ENCODE peak calls at places on chromosomes 6 and 20, in five cellular contexts. D is astrocyte of the spinal cord, Y is glutamatergic neuron, U is A549, A is heart right ventricle. R is an unnamed sample.

GRCh38 chr6:166659581-166659980 is 32.5 kb upstream of the RPS6KA2 start:
- DNase-seq in D (no peak), Y (no peak), U (no peak), A (no peak), R (no peak)

GRCh38 chr6:119626884-119627619 is 277.5 kb upstream of the MAN1A1 start:
- DNase-seq in D (no peak), Y (no peak), U (no peak), A (no peak), R (no peak)

GRCh38 chr6:162251257-162251656 is 476.3 kb downstream of the PRKN start:
- DNase-seq in D (no peak), Y (no peak), U (no peak), A (no peak), R (no peak)

GRCh38 chr6:17472653-17473183 is 79.3 kb downstream of the CAP2 start:
- DNase-seq in D (no peak), Y (no peak), U (no peak), A (no peak), R (no peak)

GRCh38 chr6:138162104-138162946 is 586 bp downstream of the ARFGEF3 start:
- DNase-seq in D (peak; percentile 7), Y (peak; percentile 53), U (peak; percentile 10), A (no peak), R (no peak)

GRCh38 chr6:135114355-135115145 is 59.9 kb upstream of the HBS1L start:
- DNase-seq in D (no peak), Y (no peak), U (no peak), A (no peak), R (no peak)

GRCh38 chr6:116876635-116877611 is at the start of gene RFX6:
- DNase-seq in D (no peak), Y (peak; percentile 36), U (peak; percentile 1), A (no peak), R (no peak)

GRCh38 chr6:150420428-150420827 is 51.6 kb downstream of the IYD start:
- DNase-seq in D (no peak), Y (no peak), U (no peak), A (no peak), R (no peak)

GRCh38 chr20:53716385-53716784 is 122.7 kb upstream of the ZNF217 start:
- DNase-seq in D (no peak), Y (no peak), U (no peak), A (no peak), R (no peak)

GRCh38 chr20:63882257-63883208 is 12.4 kb upstream of the DNAJC5 start:
- DNase-seq in D (no peak), Y (no peak), U (no peak), A (no peak), R (no peak)
- TF ChIP-seq CTCF in D (no peak), Y (no peak), U (no peak), A (no peak), R (no peak)

GRCh38 chr6:31837612-31838553 is 10.3 kb downstream of the HSPA1B start:
- DNase-seq in D (no peak), Y (no peak), U (no peak), A (no peak), R (no peak)

GRCh38 chr6:31836676-31837611 is 9.4 kb downstream of the HSPA1B start:
- DNase-seq in D (peak; percentile 56), Y (no peak), U (no peak), A (no peak), R (no peak)

GRCh38 chr6:31836036-31836675 is 8.6 kb downstream of the HSPA1B start:
- DNase-seq in D (no peak), Y (no peak), U (no peak), A (no peak), R (no peak)

GRCh38 chr6:31834367-31834703 is 6.8 kb downstream of the HSPA1B start:
- DNase-seq in D (no peak), Y (peak; percentile 86), U (peak; percentile 77), A (peak; percentile 90), R (peak; percentile 80)

DNA sequence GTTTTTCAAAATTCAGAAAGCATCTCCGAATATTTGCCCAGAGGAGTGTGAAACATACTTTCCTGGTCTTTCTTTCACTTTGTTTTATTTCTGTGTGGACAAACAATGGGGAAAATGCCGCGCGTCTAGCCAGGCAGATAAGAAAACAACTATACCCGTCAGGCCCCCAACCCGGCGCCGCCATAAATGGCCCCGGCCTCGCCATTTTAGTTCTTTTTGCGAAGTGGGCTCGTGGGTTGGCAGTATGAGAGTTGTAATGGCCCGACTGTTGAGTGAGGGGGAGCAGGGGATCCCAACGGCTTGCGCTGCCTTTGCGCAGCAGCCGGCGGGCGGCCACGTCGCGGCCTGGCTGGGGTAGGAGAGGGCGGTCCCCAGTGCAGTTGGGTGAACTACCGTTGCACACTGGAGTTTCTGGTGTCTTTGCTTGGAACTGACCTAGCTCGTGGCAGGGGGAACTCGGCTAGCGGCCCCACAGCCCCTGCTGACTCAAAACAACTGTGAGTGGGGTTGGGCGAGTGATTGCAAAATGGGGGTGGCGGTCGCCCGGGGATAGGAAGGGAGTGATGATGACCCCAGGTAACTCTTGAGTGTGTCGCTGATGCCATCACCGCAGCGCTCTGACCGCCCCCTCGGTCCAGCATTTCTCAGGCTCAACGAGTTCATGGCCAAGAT is 7.3 kb downstream of the HSPA1B start:
- DNase-seq in D (peak; percentile 89), Y (peak; percentile 71), U (peak; percentile 51), A (peak; percentile 81), R (no peak)
- TF ChIP-seq CTCF in D (no peak), Y (no peak), U (no peak), A (no peak), R (no peak)

GRCh38 chr20:45322952-45323383 is 14.9 kb upstream of the MATN4 start:
- DNase-seq in D (no peak), Y (no peak), U (no peak), A (peak; percentile 62), R (peak; percentile 68)
- TF ChIP-seq CTCF in D (peak; percentile 18), Y (no peak), U (peak; percentile 59), A (peak; percentile 36), R (no peak)

DNA sequence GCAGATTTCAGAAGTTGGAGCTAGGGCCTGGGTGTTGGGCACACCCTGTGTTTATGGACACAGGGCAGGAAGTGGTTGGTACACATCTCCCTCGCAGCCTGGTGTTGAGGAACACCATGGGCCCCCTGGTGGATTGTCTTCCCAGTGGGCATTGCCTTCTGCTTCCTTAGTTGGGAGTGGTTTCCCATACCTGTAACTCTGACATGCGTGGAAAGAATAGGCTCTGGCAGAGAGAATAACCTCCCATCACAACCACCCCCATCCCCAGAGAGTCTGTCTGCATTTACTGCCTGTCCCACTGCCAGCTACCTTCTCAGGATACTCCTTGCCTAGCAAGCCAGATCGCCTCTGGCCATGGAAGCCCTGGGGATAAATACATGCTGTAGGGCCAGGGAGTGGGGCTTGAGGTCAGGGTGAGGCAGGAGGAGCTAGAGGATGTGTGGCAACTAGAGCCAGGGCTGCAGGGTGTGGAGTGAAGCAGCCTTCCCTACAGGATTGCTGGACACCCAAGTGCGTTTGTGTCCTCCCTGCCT is 14.7 kb downstream of the LRRC73 start:
- DNase-seq in D (no peak), Y (no peak), U (no peak), A (no peak), R (no peak)
- TF ChIP-seq CTCF in D (peak; percentile 30), Y (no peak), U (no peak), A (no peak), R (no peak)

GRCh38 chr6:63492476-63492875 is 79.8 kb upstream of the LOC128125822 start:
- DNase-seq in D (no peak), Y (no peak), U (no peak), A (no peak), R (no peak)
- TF ChIP-seq CTCF in D (no peak), Y (no peak), U (no peak), A (no peak), R (no peak)